ENCODE peak calls at places on chromosomes 16 and 17, in five cellular contexts. X, C, O, T and Y are unnamed samples.

GRCh38 chr17:7688808-7689316 is 585 bp downstream of the WRAP53 start:
- DNase-seq in X (no peak), O (no peak), T (no peak), C (no peak), Y (no peak)

GRCh38 chr17:48825446-48826381 is 5.1 kb upstream of the CALCOCO2 start:
- DNase-seq in T (no peak), C (peak; percentile 33), O (no peak), X (no peak), Y (no peak)

GRCh38 chr17:32240745-32241144 is 24.9 kb upstream of the RHBDL3 start:
- DNase-seq in X (no peak), T (no peak), C (peak; percentile 24), O (no peak), Y (no peak)

GRCh38 chr16:15523092-15523541 is 88.7 kb downstream of the BMERB1 start:
- DNase-seq in X (no peak), C (no peak), T (peak; percentile 35), O (peak; percentile 55), Y (no peak)

GRCh38 chr16:83272201-83272600 is 535.6 kb upstream of the HSBP1 start:
- DNase-seq in T (no peak), C (no peak), X (no peak), O (no peak), Y (no peak)

GRCh38 chr16:69481901-69482341 is 57.5 kb downstream of the CYB5B start:
- DNase-seq in O (peak; percentile 72), T (peak; percentile 56), X (peak; percentile 87), C (peak; percentile 81), Y (no peak)

GRCh38 chr16:21994856-21995465 is 6.0 kb downstream of the PDZD9 start:
- DNase-seq in X (no peak), C (no peak), O (no peak), T (no peak), Y (no peak)

GRCh38 chr16:4344659-4345438 is 6.3 kb downstream of the PAM16 start:
- DNase-seq in C (peak; percentile 54), X (no peak), O (no peak), T (peak; percentile 30), Y (no peak)

GRCh38 chr16:69890891-69891282 is 60.2 kb upstream of the CLEC18A start:
- DNase-seq in X (no peak), C (no peak), T (no peak), O (no peak), Y (no peak)

GRCh38 chr16:85564277-85565051 is 48.7 kb upstream of the GSE1 start:
- DNase-seq in C (no peak), O (no peak), X (no peak), T (no peak), Y (no peak)
- TF ChIP-seq CTCF in C (peak; percentile 56), O (peak; percentile 31), X (no peak), T (peak; percentile 40), Y (peak; percentile 38)

GRCh38 chr17:10616502-10617119 is 40.5 kb downstream of the MYH3 start:
- DNase-seq in T (peak; percentile 77), O (peak; percentile 61), C (peak; percentile 82), X (peak; percentile 86), Y (peak; percentile 41)
- TF ChIP-seq CTCF in T (peak; percentile 86), O (peak; percentile 99), C (peak; percentile 99), X (peak; percentile 63), Y (peak; percentile 59)

GRCh38 chr16:1427473-1428461 is 3.1 kb upstream of the PERCC1 start:
- DNase-seq in T (no peak), X (no peak), O (no peak), C (no peak), Y (no peak)

GRCh38 chr16:1429026-1429425 is 1.9 kb upstream of the PERCC1 start:
- DNase-seq in O (no peak), X (no peak), C (no peak), T (no peak), Y (no peak)

GRCh38 chr16:1426734-1427451 is 4.0 kb upstream of the PERCC1 start:
- DNase-seq in C (no peak), O (no peak), X (no peak), T (no peak), Y (no peak)

GRCh38 chr16:1429631-1430030 is 1.2 kb upstream of the PERCC1 start:
- DNase-seq in O (no peak), X (no peak), C (no peak), T (no peak), Y (no peak)

DNA sequence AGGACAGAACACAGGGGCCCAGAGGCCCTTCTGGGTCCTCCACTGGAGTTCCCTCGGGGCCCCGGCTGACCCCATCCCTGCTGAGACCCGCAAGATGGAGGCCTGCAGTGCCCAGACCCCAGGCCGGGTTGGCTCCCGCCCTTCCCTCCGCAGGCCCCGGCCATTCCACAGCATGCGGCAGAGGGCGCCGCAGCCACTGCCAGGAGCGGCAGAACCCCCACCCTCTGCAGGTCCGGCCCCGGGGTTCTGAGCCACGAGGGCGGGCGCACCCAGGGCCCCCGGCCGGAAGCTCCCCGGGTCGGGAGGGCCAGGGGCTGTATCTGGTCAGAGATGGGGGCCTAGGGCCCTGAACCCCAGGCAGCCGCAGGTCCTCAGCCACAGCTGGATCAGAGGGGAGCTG is 2.4 kb upstream of the PERCC1 start:
- DNase-seq in O (no peak), X (no peak), C (peak; percentile 42), T (no peak), Y (no peak)
- TF ChIP-seq CTCF in O (no peak), X (no peak), C (peak; percentile 31), T (no peak), Y (peak; percentile 43)

GRCh38 chr16:71249399-71249798 is 18.9 kb upstream of the HYDIN start:
- DNase-seq in T (peak; percentile 2), O (no peak), C (no peak), X (no peak), Y (no peak)
- TF ChIP-seq CTCF in T (no peak), O (no peak), C (no peak), X (no peak), Y (no peak)

GRCh38 chr17:12098568-12098967 is 77.9 kb downstream of the MAP2K4 start:
- DNase-seq in C (no peak), X (no peak), O (no peak), T (no peak), Y (no peak)

GRCh38 chr17:12097326-12097725 is 76.6 kb downstream of the MAP2K4 start:
- DNase-seq in O (no peak), X (no peak), C (no peak), T (no peak), Y (no peak)

GRCh38 chr17:12095522-12095921 is 74.8 kb downstream of the MAP2K4 start:
- DNase-seq in X (no peak), C (no peak), T (no peak), O (no peak), Y (no peak)

GRCh38 chr17:12094336-12094735 is 73.7 kb downstream of the MAP2K4 start:
- DNase-seq in X (no peak), T (no peak), O (no peak), C (no peak), Y (no peak)

GRCh38 chr17:12099412-12099811 is 78.7 kb downstream of the MAP2K4 start:
- DNase-seq in X (no peak), O (no peak), C (no peak), T (no peak), Y (no peak)
- TF ChIP-seq CTCF in X (no peak), O (no peak), C (no peak), T (no peak), Y (no peak)

GRCh38 chr16:81729451-81729850 is 49.6 kb upstream of the PLCG2 start:
- DNase-seq in C (no peak), T (no peak), O (no peak), X (no peak), Y (no peak)

GRCh38 chr16:81731636-81732035 is 47.5 kb upstream of the PLCG2 start:
- DNase-seq in C (no peak), T (no peak), O (no peak), X (no peak), Y (no peak)

GRCh38 chr16:81732699-81733098 is 46.4 kb upstream of the PLCG2 start:
- DNase-seq in C (no peak), T (no peak), X (no peak), O (no peak), Y (no peak)

GRCh38 chr16:81728435-81728834 is 50.7 kb upstream of the PLCG2 start:
- DNase-seq in T (no peak), X (no peak), C (no peak), O (no peak), Y (no peak)

DNA sequence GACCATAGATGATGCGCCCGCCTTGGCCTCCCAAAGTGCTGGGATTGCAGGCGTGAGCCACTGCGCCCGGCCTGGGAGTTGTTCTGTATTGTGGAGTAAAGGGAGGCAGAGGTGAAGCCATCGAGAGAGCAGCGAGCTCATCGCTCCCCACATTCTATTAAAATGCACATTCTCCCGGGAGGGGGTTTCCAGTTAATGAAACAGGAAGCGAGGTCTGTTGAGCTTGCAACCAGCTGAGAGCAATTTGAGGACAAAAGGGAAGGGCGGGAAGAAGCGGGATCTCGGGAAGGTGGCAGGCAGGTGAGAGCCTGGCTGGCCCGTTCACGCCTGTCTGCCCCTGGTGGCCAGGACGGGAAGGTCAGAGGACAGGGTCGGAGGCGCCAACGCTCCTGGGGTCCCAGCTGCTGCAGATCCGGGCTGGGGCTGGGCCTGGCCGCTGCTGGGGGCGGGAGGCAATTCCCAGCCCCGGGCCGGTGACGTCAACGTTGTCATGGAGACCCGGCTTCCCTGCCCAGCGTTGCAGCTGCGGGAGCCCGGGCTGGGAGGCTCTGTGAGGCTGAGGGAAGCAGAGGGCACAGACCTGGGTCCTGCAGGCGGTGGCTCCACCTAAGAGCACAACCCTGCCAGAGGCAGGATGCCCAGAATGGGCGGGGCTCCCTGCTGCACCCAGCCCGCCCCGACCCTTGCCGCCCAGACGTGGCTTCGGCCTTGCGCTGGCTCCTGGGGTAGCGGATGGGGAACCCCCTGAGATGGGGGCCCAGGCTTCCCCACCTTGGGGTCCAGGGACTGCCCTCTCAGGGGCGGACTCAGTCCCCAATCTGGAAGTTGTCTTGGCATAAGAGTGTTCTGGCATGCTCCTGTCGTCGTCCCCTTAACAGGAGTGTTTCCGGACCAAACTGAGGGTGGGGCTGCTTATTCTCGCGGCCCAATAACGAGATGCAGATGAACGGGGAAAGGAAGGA is 48.7 kb upstream of the PLCG2 start:
- DNase-seq in X (peak; percentile 94), T (peak; percentile 88), C (peak; percentile 85), O (peak; percentile 91), Y (peak; percentile 62)
- TF ChIP-seq CTCF in X (no peak), T (peak; percentile 64), C (peak; percentile 48), O (peak; percentile 71), Y (peak; percentile 15)